ENCODE peak calls at places on chromosomes 1 and 21, in seven cellular contexts. N, U, S, F, P, V and J are unnamed samples.

GRCh38 chr1:15802234-15802965 is 5.0 kb downstream of the UQCRHL start:
- DNase-seq in N (no peak), U (no peak), S (peak), F (no peak), P (no peak), V (no peak), J (no peak)

GRCh38 chr1:29808141-29808995 is 572.0 kb downstream of the PTPRU start:
- DNase-seq in N (no peak), U (no peak), S (no peak), F (peak), P (no peak), V (no peak), J (no peak)

GRCh38 chr1:109659145-109659544 is 3.2 kb downstream of the GSTM4 start:
- DNase-seq in N (no peak), U (no peak), S (peak), F (no peak), P (no peak), V (no peak), J (no peak)

GRCh38 chr1:41626616-41627375 is 142.3 kb upstream of the EDN2 start:
- DNase-seq in N (no peak), U (no peak), S (peak), F (no peak), P (no peak), V (no peak), J (no peak)

GRCh38 chr1:150528997-150529396 is 13.4 kb downstream of the FALEC start:
- DNase-seq in N (no peak), U (no peak), S (peak), F (no peak), P (no peak), V (no peak), J (no peak)

GRCh38 chr1:235923466-235924008 is 56.8 kb upstream of the LYST start:
- DNase-seq in N (no peak), U (no peak), S (peak), F (no peak), P (no peak), V (no peak), J (no peak)

GRCh38 chr21:46171996-46172862 is 12.0 kb downstream of the SPATC1L start:
- DNase-seq in N (no peak), U (no peak), S (no peak), F (no peak), P (peak), V (no peak), J (peak)

GRCh38 chr1:53573522-53573921 is 114.3 kb downstream of the DMRTB1 start:
- DNase-seq in N (no peak), U (no peak), S (no peak), F (no peak), P (no peak), V (no peak), J (no peak)

GRCh38 chr1:39283858-39284257 is 79.4 kb downstream of the MACF1 start:
- DNase-seq in N (no peak), U (no peak), S (no peak), F (no peak), P (no peak), V (no peak), J (no peak)

GRCh38 chr1:9766759-9767442 is 56.9 kb downstream of the CLSTN1 start:
- DNase-seq in N (no peak), U (no peak), S (peak), F (no peak), P (no peak), V (no peak), J (no peak)

GRCh38 chr1:87084247-87084836 is 169.9 kb downstream of the HS2ST1 start:
- DNase-seq in N (no peak), U (no peak), S (peak), F (no peak), P (no peak), V (no peak), J (no peak)

GRCh38 chr1:12145616-12146342 is 21.0 kb upstream of the TNFRSF1B start:
- DNase-seq in N (no peak), U (no peak), S (no peak), F (no peak), P (no peak), V (no peak), J (no peak)

GRCh38 chr1:214677945-214678344 is 75.0 kb downstream of the CENPF start:
- DNase-seq in N (no peak), U (no peak), S (no peak), F (no peak), P (no peak), V (no peak), J (no peak)

GRCh38 chr21:42113926-42114409 is 42.9 kb downstream of the UMODL1 start:
- DNase-seq in N (no peak), U (no peak), S (no peak), F (no peak), P (no peak), V (no peak), J (no peak)

GRCh38 chr1:197444754-197445153 is 176.7 kb downstream of the CRB1 start:
- DNase-seq in N (no peak), U (no peak), S (no peak), F (no peak), P (no peak), V (no peak), J (no peak)

GRCh38 chr1:205059660-205060059 is 16.6 kb downstream of the CNTN2 start:
- DNase-seq in N (no peak), U (no peak), S (no peak), F (no peak), P (no peak), V (no peak), J (peak)

GRCh38 chr1:23798662-23799142 is 1.9 kb downstream of the GALE start:
- DNase-seq in N (no peak), U (no peak), S (no peak), F (no peak), P (no peak), V (no peak), J (no peak)

GRCh38 chr1:51236548-51237312 is 657 bp downstream of the RNF11 start:
- DNase-seq in N (no peak), U (peak), S (peak), F (peak), P (peak), V (peak), J (peak)

GRCh38 chr1:198462365-198463025 is 78.0 kb downstream of the ATP6V1G3 start:
- DNase-seq in N (no peak), U (no peak), S (peak), F (no peak), P (no peak), V (no peak), J (no peak)

GRCh38 chr1:155255243-155256100 is at the start of gene ENTREP3:
- DNase-seq in N (no peak), U (peak), S (peak), F (peak), P (peak), V (peak), J (peak)

GRCh38 chr1:202283379-202283844 is 58.3 kb downstream of the UBE2T start:
- DNase-seq in N (no peak), U (no peak), S (peak), F (peak), P (no peak), V (peak), J (no peak)

GRCh38 chr1:109756848-109757521 is 6.7 kb downstream of the EPS8L3 start:
- DNase-seq in N (no peak), U (no peak), S (no peak), F (no peak), P (no peak), V (no peak), J (peak)

GRCh38 chr1:151978910-151979309 is 14.7 kb downstream of the S100A10 start:
- DNase-seq in N (no peak), U (no peak), S (peak), F (no peak), P (no peak), V (no peak), J (no peak)

GRCh38 chr1:241696172-241696814 is 44.2 kb downstream of the WDR64 start:
- DNase-seq in N (no peak), U (no peak), S (no peak), F (no peak), P (no peak), V (no peak), J (no peak)

GRCh38 chr1:89574621-89575020 is 50.0 kb downstream of the LRRC8B start:
- DNase-seq in N (no peak), U (no peak), S (no peak), F (no peak), P (no peak), V (no peak), J (no peak)

GRCh38 chr1:2199042-2199810 is 4.7 kb upstream of the FAAP20 start:
- DNase-seq in N (no peak), U (peak), S (peak), F (peak), P (peak), V (peak), J (peak)

GRCh38 chr1:159532922-159533321 is 2.9 kb downstream of the OR10J5 start:
- DNase-seq in N (no peak), U (no peak), S (peak), F (no peak), P (no peak), V (no peak), J (no peak)

GRCh38 chr1:56803561-56804156 is 15.5 kb downstream of the FYB2 start:
- DNase-seq in N (no peak), U (no peak), S (peak), F (peak), P (no peak), V (no peak), J (no peak)

GRCh38 chr1:202106340-202107284 is 16.1 kb upstream of the GPR37L1 start:
- DNase-seq in N (no peak), U (no peak), S (peak), F (no peak), P (no peak), V (no peak), J (no peak)

GRCh38 chr1:94983343-94983742 is 56.4 kb upstream of the CNN3 start:
- DNase-seq in N (no peak), U (peak), S (peak), F (no peak), P (peak), V (no peak), J (peak)

GRCh38 chr1:17276568-17276967 is 27.7 kb downstream of the PADI3 start:
- DNase-seq in N (no peak), U (no peak), S (peak), F (no peak), P (no peak), V (no peak), J (no peak)

GRCh38 chr1:184362876-184363275 is 24.0 kb upstream of the C1orf21 start:
- DNase-seq in N (no peak), U (no peak), S (no peak), F (no peak), P (no peak), V (no peak), J (no peak)

GRCh38 chr1:74812180-74812541 is 79.2 kb downstream of the TYW3 start:
- DNase-seq in N (no peak), U (no peak), S (no peak), F (no peak), P (no peak), V (no peak), J (no peak)

GRCh38 chr1:224106568-224107281 is 7.2 kb upstream of the FBXO28 start:
- DNase-seq in N (no peak), U (no peak), S (peak), F (peak), P (no peak), V (no peak), J (no peak)

GRCh38 chr21:31660134-31660565 is 657 bp downstream of the SOD1 start:
- DNase-seq in N (no peak), U (peak), S (peak), F (no peak), P (peak), V (no peak), J (no peak)

GRCh38 chr1:3530931-3531818 is 76.7 kb downstream of the ARHGEF16 start:
- DNase-seq in N (no peak), U (peak), S (peak), F (peak), P (peak), V (peak), J (peak)

GRCh38 chr1:59061876-59062275 is 235.0 kb upstream of the FGGY start:
- DNase-seq in N (no peak), U (peak), S (no peak), F (peak), P (peak), V (no peak), J (peak)

GRCh38 chr1:219806642-219807041 is 121.7 kb downstream of the SLC30A10 start:
- DNase-seq in N (no peak), U (no peak), S (no peak), F (no peak), P (no peak), V (no peak), J (no peak)

GRCh38 chr1:116498789-116499628 is 71.8 kb downstream of the CD58 start:
- DNase-seq in N (no peak), U (peak), S (peak), F (peak), P (no peak), V (no peak), J (peak)